ENCODE peak calls at places on chromosomes 3 and 15, in ten cellular contexts. I, J, Y, K, F, W, U, S, Q and N are unnamed samples.

GRCh38 chr15:59236394-59236793 is 29.8 kb downstream of the LDHAL6B start:
- DNase-seq in I (no peak), J (no peak), Y (no peak), K (no peak), F (no peak), W (no peak), U (no peak), S (no peak), Q (no peak), N (no peak)

GRCh38 chr15:85296615-85297402 is 83.6 kb upstream of the AKAP13 start:
- DNase-seq in I (no peak), J (no peak), Y (peak; percentile 75), K (peak; percentile 61), F (peak; percentile 73), W (peak; percentile 59), U (peak; percentile 65), S (peak; percentile 75), Q (peak; percentile 32), N (no peak)

GRCh38 chr15:83312046-83312445 is 27.6 kb upstream of the BNC1 start:
- DNase-seq in I (no peak), J (no peak), Y (no peak), K (no peak), F (no peak), W (no peak), U (no peak), S (no peak), Q (no peak), N (no peak)

GRCh38 chr15:99963096-99963825 is 230.0 kb upstream of the LYSMD4 start:
- DNase-seq in I (no peak), J (no peak), Y (no peak), K (no peak), F (no peak), W (peak; percentile 6), U (no peak), S (no peak), Q (no peak), N (no peak)

GRCh38 chr3:8665407-8665896 is 20.9 kb upstream of the SSUH2 start:
- DNase-seq in I (no peak), J (no peak), Y (no peak), K (no peak), F (no peak), W (no peak), U (no peak), S (no peak), Q (no peak), N (no peak)

GRCh38 chr15:31136016-31136415 is 34.5 kb upstream of the TRPM1 start:
- DNase-seq in I (no peak), J (no peak), Y (peak; percentile 70), K (no peak), F (no peak), W (no peak), U (no peak), S (peak; percentile 65), Q (no peak), N (no peak)

GRCh38 chr3:71495708-71496472 is 87.6 kb downstream of the FOXP1 start:
- DNase-seq in I (no peak), J (no peak), Y (peak; percentile 87), K (no peak), F (no peak), W (no peak), U (peak; percentile 50), S (no peak), Q (no peak), N (no peak)

GRCh38 chr3:188635258-188636038 is 481.5 kb downstream of the LPP start:
- DNase-seq in I (no peak), J (no peak), Y (peak; percentile 10), K (no peak), F (no peak), W (no peak), U (no peak), S (no peak), Q (no peak), N (no peak)

GRCh38 chr15:77768107-77768506 is 135.4 kb upstream of the LINGO1 start:
- DNase-seq in I (no peak), J (no peak), Y (no peak), K (no peak), F (no peak), W (no peak), U (no peak), S (no peak), Q (no peak), N (no peak)

GRCh38 chr3:147421184-147421912 is 12.2 kb downstream of the ZIC1 start:
- DNase-seq in I (no peak), J (no peak), Y (peak; percentile 63), K (no peak), F (no peak), W (no peak), U (peak; percentile 6), S (no peak), Q (no peak), N (peak; percentile 49)

GRCh38 chr3:49025793-49026520 is 3.2 kb downstream of the IMPDH2 start:
- DNase-seq in I (no peak), J (no peak), Y (no peak), K (no peak), F (no peak), W (peak; percentile 48), U (no peak), S (no peak), Q (no peak), N (no peak)

GRCh38 chr15:49621327-49622210 is 721 bp downstream of the DTWD1 start:
- DNase-seq in I (no peak), J (no peak), Y (peak; percentile 23), K (no peak), F (no peak), W (no peak), U (no peak), S (no peak), Q (no peak), N (no peak)

GRCh38 chr15:80093854-80094418 is 34.5 kb downstream of the ZFAND6 start:
- DNase-seq in I (peak; percentile 42), J (peak; percentile 27), Y (peak; percentile 36), K (no peak), F (peak; percentile 38), W (peak; percentile 75), U (no peak), S (peak; percentile 38), Q (no peak), N (no peak)

GRCh38 chr3:190120161-190121060 is at the start of gene P3H2:
- DNase-seq in I (no peak), J (peak; percentile 77), Y (peak; percentile 96), K (no peak), F (peak; percentile 76), W (peak; percentile 82), U (peak; percentile 94), S (peak; percentile 78), Q (no peak), N (no peak)

GRCh38 chr3:10242182-10243065 is 5.8 kb upstream of the TATDN2 start:
- DNase-seq in I (no peak), J (no peak), Y (no peak), K (peak; percentile 72), F (peak; percentile 31), W (no peak), U (no peak), S (no peak), Q (peak; percentile 61), N (no peak)

GRCh38 chr3:124679048-124679638 is 51.1 kb upstream of the UMPS start:
- DNase-seq in I (no peak), J (no peak), Y (no peak), K (no peak), F (no peak), W (no peak), U (no peak), S (no peak), Q (no peak), N (no peak)

GRCh38 chr3:49461443-49462171 is 8.5 kb upstream of the DAG1 start:
- DNase-seq in I (no peak), J (no peak), Y (peak; percentile 94), K (no peak), F (no peak), W (peak; percentile 28), U (peak; percentile 8), S (no peak), Q (no peak), N (no peak)

GRCh38 chr15:49686626-49687025 is 65.8 kb downstream of the DTWD1 start:
- DNase-seq in I (no peak), J (no peak), Y (no peak), K (no peak), F (no peak), W (no peak), U (no peak), S (no peak), Q (no peak), N (no peak)

GRCh38 chr3:131543714-131544113 is 40.9 kb upstream of the MRPL3 start:
- DNase-seq in I (peak; percentile 44), J (no peak), Y (peak; percentile 55), K (no peak), F (peak; percentile 73), W (peak; percentile 78), U (peak; percentile 46), S (no peak), Q (no peak), N (no peak)

GRCh38 chr3:85571835-85572234 is 613.0 kb downstream of the CADM2 start:
- DNase-seq in I (no peak), J (no peak), Y (no peak), K (no peak), F (no peak), W (peak; percentile 59), U (no peak), S (no peak), Q (no peak), N (no peak)

GRCh38 chr15:79858469-79858868 is 38.3 kb downstream of the MTHFS start:
- DNase-seq in I (no peak), J (no peak), Y (no peak), K (no peak), F (no peak), W (no peak), U (no peak), S (no peak), Q (no peak), N (no peak)

GRCh38 chr15:34047893-34048775 is 9.1 kb upstream of the AVEN start:
- DNase-seq in I (no peak), J (no peak), Y (no peak), K (no peak), F (no peak), W (no peak), U (no peak), S (no peak), Q (no peak), N (no peak)

GRCh38 chr15:90300541-90300940 is 35.1 kb downstream of the NGRN start:
- DNase-seq in I (no peak), J (no peak), Y (no peak), K (no peak), F (no peak), W (no peak), U (no peak), S (no peak), Q (no peak), N (no peak)

GRCh38 chr3:138964264-138964663 is 17.2 kb downstream of the FOXL2NB start:
- DNase-seq in I (no peak), J (no peak), Y (no peak), K (no peak), F (no peak), W (no peak), U (no peak), S (no peak), Q (no peak), N (no peak)

GRCh38 chr3:197023998-197024651 is 5.5 kb downstream of the MELTF start:
- DNase-seq in I (no peak), J (peak; percentile 32), Y (no peak), K (no peak), F (no peak), W (peak; percentile 48), U (peak; percentile 7), S (no peak), Q (no peak), N (no peak)

GRCh38 chr3:29871087-29871486 is 590.2 kb downstream of the RBMS3 start:
- DNase-seq in I (no peak), J (no peak), Y (peak; percentile 36), K (no peak), F (no peak), W (no peak), U (no peak), S (peak; percentile 5), Q (no peak), N (no peak)

GRCh38 chr3:81581966-81582599 is 179.4 kb downstream of the GBE1 start:
- DNase-seq in I (no peak), J (no peak), Y (peak; percentile 37), K (no peak), F (no peak), W (no peak), U (peak; percentile 10), S (peak; percentile 31), Q (no peak), N (no peak)

GRCh38 chr3:170405101-170405500 is 13.6 kb upstream of the CLDN11 start:
- DNase-seq in I (no peak), J (no peak), Y (no peak), K (no peak), F (no peak), W (no peak), U (no peak), S (no peak), Q (no peak), N (no peak)